ENCODE peak calls at places on chromosomes 12 and 14, in ten cellular contexts. J, G, O, Q, N, T, V, L, F and H are unnamed samples.

GRCh38 chr12:95898081-95898480 is 39.3 kb downstream of the SNRPF start:
- DNase-seq in J (no peak), G (no peak), O (no peak), Q (no peak), N (no peak), T (no peak), V (no peak), L (no peak), F (no peak), H (no peak)

GRCh38 chr14:31677630-31678029 is 116.4 kb downstream of the NUBPL start:
- DNase-seq in J (no peak), G (no peak), O (no peak), Q (no peak), N (no peak), T (no peak), V (no peak), L (no peak), F (no peak), H (no peak)

GRCh38 chr14:69572634-69573135 is 2.0 kb downstream of the CCDC177 start:
- DNase-seq in J (no peak), G (no peak), O (no peak), Q (no peak), N (no peak), T (no peak), V (no peak), L (no peak), F (peak; percentile 61), H (no peak)

GRCh38 chr12:38662851-38663250 is 242.5 kb downstream of the CPNE8 start:
- DNase-seq in J (peak; percentile 22), G (no peak), O (no peak), Q (no peak), N (no peak), T (peak; percentile 78), V (no peak), L (no peak), F (no peak), H (no peak)

GRCh38 chr14:36579001-36579555 is 3.3 kb downstream of the NKX2-8 start:
- DNase-seq in J (no peak), G (no peak), O (no peak), Q (no peak), N (no peak), T (no peak), V (no peak), L (no peak), F (no peak), H (no peak)

GRCh38 chr12:118608770-118609344 is 232.5 kb downstream of the SUDS3 start:
- DNase-seq in J (no peak), G (no peak), O (no peak), Q (no peak), N (no peak), T (no peak), V (no peak), L (no peak), F (no peak), H (no peak)

GRCh38 chr12:30021046-30021833 is 237.5 kb upstream of the TMTC1 start:
- DNase-seq in J (no peak), G (no peak), O (no peak), Q (peak; percentile 37), N (no peak), T (peak; percentile 15), V (no peak), L (no peak), F (no peak), H (no peak)

GRCh38 chr14:74980746-74981661 is 21.7 kb upstream of the EIF2B2 start:
- DNase-seq in J (peak; percentile 55), G (no peak), O (no peak), Q (peak; percentile 19), N (no peak), T (peak; percentile 33), V (no peak), L (no peak), F (no peak), H (peak; percentile 86)

GRCh38 chr14:92702441-92702918 is 45.9 kb downstream of the LGMN start:
- DNase-seq in J (no peak), G (peak; percentile 49), O (no peak), Q (no peak), N (no peak), T (no peak), V (no peak), L (no peak), F (peak; percentile 60), H (no peak)

GRCh38 chr14:53156238-53156637 is 3.1 kb upstream of the DDHD1 start:
- DNase-seq in J (no peak), G (no peak), O (no peak), Q (no peak), N (no peak), T (no peak), V (no peak), L (no peak), F (no peak), H (no peak)

GRCh38 chr14:102777711-102778615 is 714 bp downstream of the TRAF3 start:
- DNase-seq in J (peak; percentile 47), G (no peak), O (peak; percentile 28), Q (peak; percentile 47), N (no peak), T (peak; percentile 45), V (no peak), L (peak; percentile 11), F (peak; percentile 71), H (peak; percentile 28)

GRCh38 chr12:123264642-123265041 is 7.0 kb downstream of the CDK2AP1 start:
- DNase-seq in J (no peak), G (no peak), O (no peak), Q (no peak), N (no peak), T (no peak), V (no peak), L (no peak), F (no peak), H (no peak)

GRCh38 chr14:88225721-88226120 is 97.3 kb downstream of the KCNK10 start:
- DNase-seq in J (no peak), G (no peak), O (no peak), Q (no peak), N (no peak), T (no peak), V (no peak), L (no peak), F (no peak), H (no peak)

GRCh38 chr14:75510547-75510946 is 11.7 kb upstream of the BATF start:
- DNase-seq in J (no peak), G (no peak), O (no peak), Q (no peak), N (no peak), T (no peak), V (no peak), L (no peak), F (no peak), H (no peak)

GRCh38 chr14:61615743-61616523 is 79.4 kb upstream of the HIF1A start:
- DNase-seq in J (peak; percentile 59), G (no peak), O (no peak), Q (no peak), N (no peak), T (peak; percentile 60), V (no peak), L (no peak), F (no peak), H (no peak)

DNA sequence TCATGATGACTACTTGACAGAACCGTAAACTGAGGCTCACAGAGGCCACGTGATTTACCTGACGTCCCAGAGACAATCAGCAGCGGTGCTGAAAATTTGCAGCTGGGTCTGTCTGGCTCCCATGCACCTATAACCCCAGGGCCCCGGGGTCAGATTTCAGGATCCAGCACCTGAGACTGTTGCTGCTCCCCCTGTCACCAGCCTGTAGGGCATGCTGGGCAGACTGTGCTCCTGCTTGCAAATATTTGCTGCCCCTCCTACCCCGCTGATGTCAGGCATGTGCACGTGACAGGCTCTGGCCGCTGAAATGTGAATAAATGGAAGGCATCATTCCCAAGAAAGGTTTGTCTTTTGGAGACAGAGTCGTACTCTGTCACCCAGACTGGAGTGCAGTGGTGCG is 6.0 kb downstream of the MMAB start:
- DNase-seq in J (no peak), G (no peak), O (no peak), Q (no peak), N (no peak), T (no peak), V (no peak), L (no peak), F (no peak), H (no peak)
- TF ChIP-seq CTCF in J (no peak), G (no peak), O (no peak), Q (no peak), N (no peak), T (no peak), V (no peak), L (no peak), F (no peak), H (no peak)

GRCh38 chr12:50276912-50277671 is 6.2 kb downstream of the LIMA1 start:
- DNase-seq in J (no peak), G (no peak), O (no peak), Q (peak; percentile 23), N (no peak), T (no peak), V (no peak), L (no peak), F (no peak), H (no peak)
- H3K4me3 ChIP-seq in J (no peak overlapping the region), G (no peak overlapping the region), O (no peak overlapping the region), Q (no peak overlapping the region), N (no peak overlapping the region), T (no peak overlapping the region), V (no peak overlapping the region), L (no peak overlapping the region), F (no peak overlapping the region), H (no peak overlapping the region)

GRCh38 chr14:100664234-100664633 is 62.5 kb upstream of the DLK1 start:
- DNase-seq in J (no peak), G (no peak), O (no peak), Q (no peak), N (no peak), T (no peak), V (no peak), L (no peak), F (no peak), H (peak; percentile 15)

GRCh38 chr14:100664841-100665425 is 61.8 kb upstream of the DLK1 start:
- DNase-seq in J (peak; percentile 45), G (no peak), O (peak; percentile 45), Q (peak; percentile 73), N (peak; percentile 37), T (no peak), V (no peak), L (peak; percentile 63), F (no peak), H (peak; percentile 66)

GRCh38 chr14:100665518-100666032 is 61.1 kb upstream of the DLK1 start:
- DNase-seq in J (peak; percentile 23), G (no peak), O (no peak), Q (no peak), N (no peak), T (no peak), V (no peak), L (peak; percentile 62), F (no peak), H (peak; percentile 72)

GRCh38 chr14:100662850-100663527 is 63.7 kb upstream of the DLK1 start:
- DNase-seq in J (peak; percentile 21), G (no peak), O (peak; percentile 59), Q (peak; percentile 61), N (no peak), T (peak; percentile 69), V (peak; percentile 60), L (peak; percentile 40), F (peak; percentile 79), H (peak; percentile 70)

GRCh38 chr14:100663528-100664052 is 63.1 kb upstream of the DLK1 start:
- DNase-seq in J (no peak), G (no peak), O (no peak), Q (no peak), N (no peak), T (no peak), V (no peak), L (no peak), F (no peak), H (no peak)
- TF ChIP-seq CTCF in J (no peak), G (no peak), O (no peak), Q (no peak), N (no peak), T (no peak), V (peak; percentile 4), L (no peak), F (no peak), H (no peak)

GRCh38 chr14:101760138-101761011 is 1.1 kb upstream of the PPP2R5C start:
- DNase-seq in J (peak; percentile 91), G (peak; percentile 84), O (peak; percentile 99), Q (peak; percentile 98), N (peak; percentile 85), T (peak; percentile 98), V (peak; percentile 99), L (peak; percentile 98), F (peak; percentile 99), H (peak; percentile 98)
- H3K4me3 ChIP-seq in J (peak overlapping the region; percentile 30), G (peak overlapping the region; percentile 73), O (peak overlapping the region; percentile 100), Q (peak overlapping the region; percentile 23), N (peak overlapping the region; percentile 95), T (peak overlapping the region; percentile 88), V (peak overlapping the region; percentile 91), L (no peak overlapping the region), F (peak overlapping the region; percentile 94), H (peak overlapping the region; percentile 99)